ENCODE peak calls at places on chromosomes 12 and 14, in eight cellular contexts. One of them, this sample, is unnamed.

GRCh38 chr14:106347890-106348755 is 821.7 kb downstream of the TMEM121 start:
- DNase-seq in lower leg skin: no peak
- DNase-seq in mucosa of gallbladder: no peak
- DNase-seq in mesenchymal stem cell: no peak
- DNase-seq in brain microvascular endothelial cell: no peak
- DNase-seq in NCI-H2171 treated with DMSO at 0.1 percent for 48 hours: no peak
- DNase-seq in dorsolateral prefrontal cortex: no peak
- DNase-seq in NCI-H1048: no peak
- DNase-seq in this sample: no peak

GRCh38 chr14:75333523-75334190 is 55.0 kb downstream of the FOS start:
- DNase-seq in mesenchymal stem cell: no peak
- DNase-seq in dorsolateral prefrontal cortex: no peak
- DNase-seq in mucosa of gallbladder: no peak
- DNase-seq in lower leg skin: no peak
- DNase-seq in brain microvascular endothelial cell: no peak
- DNase-seq in NCI-H2171 treated with DMSO at 0.1 percent for 48 hours: no peak
- DNase-seq in NCI-H1048: no peak
- DNase-seq in this sample: no peak

GRCh38 chr12:120858306-120859088 is 45.7 kb downstream of the SPPL3 start:
- DNase-seq in dorsolateral prefrontal cortex: no peak
- DNase-seq in mesenchymal stem cell: no peak
- DNase-seq in lower leg skin: no peak
- DNase-seq in mucosa of gallbladder: no peak
- DNase-seq in NCI-H2171 treated with DMSO at 0.1 percent for 48 hours: no peak
- DNase-seq in NCI-H1048: no peak
- DNase-seq in brain microvascular endothelial cell: no peak
- DNase-seq in this sample: no peak

GRCh38 chr14:105591052-105591451 is 64.7 kb downstream of the TMEM121 start:
- DNase-seq in mucosa of gallbladder: no peak
- DNase-seq in NCI-H2171 treated with DMSO at 0.1 percent for 48 hours: no peak
- DNase-seq in mesenchymal stem cell: no peak
- DNase-seq in dorsolateral prefrontal cortex: no peak
- DNase-seq in lower leg skin: no peak
- DNase-seq in brain microvascular endothelial cell: no peak
- DNase-seq in NCI-H1048: no peak
- DNase-seq in this sample: no peak

GRCh38 chr12:109020750-109021380 is at the start of gene SVOP:
- DNase-seq in brain microvascular endothelial cell: peak; percentile 87
- DNase-seq in NCI-H2171 treated with DMSO at 0.1 percent for 48 hours: peak; percentile 86
- DNase-seq in mesenchymal stem cell: peak; percentile 84
- DNase-seq in dorsolateral prefrontal cortex: peak; percentile 78
- DNase-seq in lower leg skin: peak; percentile 21
- DNase-seq in mucosa of gallbladder: peak; percentile 83
- DNase-seq in NCI-H1048: peak; percentile 26
- DNase-seq in this sample: peak; percentile 78

GRCh38 chr14:95495538-95496025 is 20.9 kb downstream of the SYNE3 start:
- DNase-seq in brain microvascular endothelial cell: no peak
- DNase-seq in dorsolateral prefrontal cortex: no peak
- DNase-seq in NCI-H2171 treated with DMSO at 0.1 percent for 48 hours: no peak
- DNase-seq in mucosa of gallbladder: no peak
- DNase-seq in NCI-H1048: no peak
- DNase-seq in mesenchymal stem cell: no peak
- DNase-seq in lower leg skin: no peak
- DNase-seq in this sample: no peak

GRCh38 chr12:65490193-65490592 is 211.7 kb downstream of the MSRB3 start:
- DNase-seq in mucosa of gallbladder: no peak
- DNase-seq in brain microvascular endothelial cell: no peak
- DNase-seq in mesenchymal stem cell: no peak
- DNase-seq in NCI-H2171 treated with DMSO at 0.1 percent for 48 hours: no peak
- DNase-seq in lower leg skin: no peak
- DNase-seq in NCI-H1048: no peak
- DNase-seq in dorsolateral prefrontal cortex: no peak
- DNase-seq in this sample: no peak

GRCh38 chr12:93852067-93852466 is 174.9 kb downstream of the CRADD start:
- DNase-seq in mesenchymal stem cell: no peak
- DNase-seq in NCI-H2171 treated with DMSO at 0.1 percent for 48 hours: peak; percentile 5
- DNase-seq in dorsolateral prefrontal cortex: no peak
- DNase-seq in brain microvascular endothelial cell: no peak
- DNase-seq in lower leg skin: no peak
- DNase-seq in mucosa of gallbladder: no peak
- DNase-seq in NCI-H1048: no peak
- DNase-seq in this sample: no peak

GRCh38 chr12:63876980-63877379 is 32.5 kb downstream of the SRGAP1 start:
- DNase-seq in NCI-H1048: no peak
- DNase-seq in dorsolateral prefrontal cortex: no peak
- DNase-seq in lower leg skin: no peak
- DNase-seq in brain microvascular endothelial cell: no peak
- DNase-seq in NCI-H2171 treated with DMSO at 0.1 percent for 48 hours: no peak
- DNase-seq in mesenchymal stem cell: no peak
- DNase-seq in mucosa of gallbladder: no peak
- DNase-seq in this sample: no peak

GRCh38 chr12:91219511-91219910 is 36.9 kb upstream of the DCN start:
- DNase-seq in dorsolateral prefrontal cortex: no peak
- DNase-seq in mesenchymal stem cell: peak; percentile 80
- DNase-seq in NCI-H2171 treated with DMSO at 0.1 percent for 48 hours: no peak
- DNase-seq in NCI-H1048: no peak
- DNase-seq in lower leg skin: no peak
- DNase-seq in mucosa of gallbladder: no peak
- DNase-seq in brain microvascular endothelial cell: peak; percentile 11
- DNase-seq in this sample: no peak

GRCh38 chr12:14841761-14842160 is 1.6 kb downstream of the ART4 start:
- DNase-seq in dorsolateral prefrontal cortex: no peak
- DNase-seq in mesenchymal stem cell: peak; percentile 72
- DNase-seq in brain microvascular endothelial cell: peak; percentile 62
- DNase-seq in mucosa of gallbladder: peak; percentile 36
- DNase-seq in NCI-H2171 treated with DMSO at 0.1 percent for 48 hours: no peak
- DNase-seq in NCI-H1048: no peak
- DNase-seq in lower leg skin: peak; percentile 77
- DNase-seq in this sample: no peak

GRCh38 chr14:80988192-80988591 is 32.8 kb downstream of the TSHR start:
- DNase-seq in NCI-H1048: no peak
- DNase-seq in mesenchymal stem cell: no peak
- DNase-seq in mucosa of gallbladder: no peak
- DNase-seq in lower leg skin: no peak
- DNase-seq in dorsolateral prefrontal cortex: no peak
- DNase-seq in NCI-H2171 treated with DMSO at 0.1 percent for 48 hours: no peak
- DNase-seq in brain microvascular endothelial cell: no peak
- DNase-seq in this sample: no peak

GRCh38 chr12:57240069-57240921 is 10.7 kb downstream of the STAC3 start:
- DNase-seq in mucosa of gallbladder: no peak
- DNase-seq in NCI-H2171 treated with DMSO at 0.1 percent for 48 hours: peak; percentile 89
- DNase-seq in brain microvascular endothelial cell: no peak
- DNase-seq in dorsolateral prefrontal cortex: peak; percentile 86
- DNase-seq in NCI-H1048: peak; percentile 73
- DNase-seq in lower leg skin: peak; percentile 47
- DNase-seq in mesenchymal stem cell: peak; percentile 68
- DNase-seq in this sample: peak; percentile 40

GRCh38 chr12:120849765-120850164 is 54.4 kb downstream of the SPPL3 start:
- DNase-seq in mesenchymal stem cell: peak; percentile 82
- DNase-seq in NCI-H2171 treated with DMSO at 0.1 percent for 48 hours: no peak
- DNase-seq in mucosa of gallbladder: no peak
- DNase-seq in NCI-H1048: no peak
- DNase-seq in lower leg skin: no peak
- DNase-seq in dorsolateral prefrontal cortex: no peak
- DNase-seq in brain microvascular endothelial cell: peak; percentile 71
- DNase-seq in this sample: no peak

GRCh38 chr12:25155031-25155576 is 39.9 kb downstream of the DNAI7 start:
- DNase-seq in NCI-H1048: no peak
- DNase-seq in mucosa of gallbladder: no peak
- DNase-seq in brain microvascular endothelial cell: no peak
- DNase-seq in lower leg skin: no peak
- DNase-seq in mesenchymal stem cell: peak; percentile 59
- DNase-seq in NCI-H2171 treated with DMSO at 0.1 percent for 48 hours: peak; percentile 41
- DNase-seq in dorsolateral prefrontal cortex: no peak
- DNase-seq in this sample: no peak

GRCh38 chr14:101757064-101757838 is 4.3 kb upstream of the PPP2R5C start:
- DNase-seq in lower leg skin: peak; percentile 12
- DNase-seq in brain microvascular endothelial cell: no peak
- DNase-seq in NCI-H1048: no peak
- DNase-seq in mesenchymal stem cell: no peak
- DNase-seq in NCI-H2171 treated with DMSO at 0.1 percent for 48 hours: no peak
- DNase-seq in dorsolateral prefrontal cortex: no peak
- DNase-seq in mucosa of gallbladder: no peak
- DNase-seq in this sample: no peak

GRCh38 chr14:81401420-81402122 is 1.4 kb upstream of the STON2 start:
- DNase-seq in NCI-H1048: no peak
- DNase-seq in dorsolateral prefrontal cortex: no peak
- DNase-seq in NCI-H2171 treated with DMSO at 0.1 percent for 48 hours: no peak
- DNase-seq in lower leg skin: peak; percentile 63
- DNase-seq in brain microvascular endothelial cell: peak; percentile 35
- DNase-seq in mucosa of gallbladder: no peak
- DNase-seq in mesenchymal stem cell: peak; percentile 44
- DNase-seq in this sample: no peak

GRCh38 chr14:71498151-71498734 is 434.0 kb upstream of the RGS6 start:
- DNase-seq in mucosa of gallbladder: no peak
- DNase-seq in lower leg skin: no peak
- DNase-seq in NCI-H1048: no peak
- DNase-seq in dorsolateral prefrontal cortex: no peak
- DNase-seq in brain microvascular endothelial cell: no peak
- DNase-seq in NCI-H2171 treated with DMSO at 0.1 percent for 48 hours: no peak
- DNase-seq in mesenchymal stem cell: no peak
- DNase-seq in this sample: no peak

GRCh38 chr14:75249251-75249957 is 29.2 kb upstream of the FOS start:
- DNase-seq in mesenchymal stem cell: no peak
- DNase-seq in lower leg skin: no peak
- DNase-seq in brain microvascular endothelial cell: no peak
- DNase-seq in NCI-H2171 treated with DMSO at 0.1 percent for 48 hours: peak; percentile 99
- DNase-seq in mucosa of gallbladder: peak; percentile 42
- DNase-seq in dorsolateral prefrontal cortex: no peak
- DNase-seq in NCI-H1048: no peak
- DNase-seq in this sample: no peak

This sample was measured in hypothalamus.